ENCODE peak calls at places on chromosomes 5 and 9, in five cellular contexts. I, C, P, Q and A are unnamed samples.

GRCh38 chr9:34240021-34240420 is 61.2 kb downstream of the UBAP1 start:
- DNase-seq in I (no peak), C (no peak), P (no peak), Q (no peak), A (no peak)

GRCh38 chr9:137516144-137516917 is 33.9 kb downstream of the PNPLA7 start:
- DNase-seq in I (no peak), C (no peak), P (no peak), Q (no peak), A (no peak)

GRCh38 chr9:127788337-127789011 is 2.6 kb downstream of the CDK9 start:
- DNase-seq in I (no peak), C (no peak), P (no peak), Q (no peak), A (no peak)

GRCh38 chr9:79946718-79947117 is 375.0 kb downstream of the TLE4 start:
- DNase-seq in I (no peak), C (no peak), P (no peak), Q (no peak), A (no peak)

GRCh38 chr9:109451311-109452025 is 46.6 kb downstream of the PTPN3 start:
- DNase-seq in I (no peak), C (no peak), P (no peak), Q (no peak), A (no peak)

GRCh38 chr5:157447246-157447645 is 12.8 kb upstream of the NIPAL4 start:
- DNase-seq in I (no peak), C (no peak), P (peak), Q (no peak), A (no peak)

GRCh38 chr9:129611302-129611800 is 9.6 kb downstream of the C9orf50 start:
- DNase-seq in I (no peak), C (no peak), P (no peak), Q (no peak), A (no peak)

GRCh38 chr5:137778772-137779564 is 24.8 kb upstream of the HNRNPA0 start:
- DNase-seq in I (no peak), C (no peak), P (peak), Q (peak), A (no peak)

GRCh38 chr5:107869459-107870115 is 198.8 kb upstream of the EFNA5 start:
- DNase-seq in I (no peak), C (no peak), P (no peak), Q (no peak), A (no peak)

GRCh38 chr9:106896695-106897094 is 33.7 kb downstream of the ZNF462 start:
- DNase-seq in I (no peak), C (no peak), P (no peak), Q (no peak), A (no peak)

GRCh38 chr9:89466451-89467277 is 31.2 kb downstream of the SEMA4D start:
- DNase-seq in I (no peak), C (no peak), P (no peak), Q (peak), A (no peak)

GRCh38 chr9:93673844-93674334 is 97.5 kb downstream of the PHF2 start:
- DNase-seq in I (peak), C (no peak), P (no peak), Q (no peak), A (no peak)

GRCh38 chr9:90890146-90890545 is 88.5 kb downstream of the SYK start:
- DNase-seq in I (no peak), C (peak), P (no peak), Q (no peak), A (no peak)

GRCh38 chr9:137639303-137640051 is 20.7 kb downstream of the EHMT1 start:
- DNase-seq in I (no peak), C (no peak), P (no peak), Q (no peak), A (no peak)

GRCh38 chr5:150075806-150076205 is 10.5 kb downstream of the CSF1R start:
- DNase-seq in I (peak), C (no peak), P (no peak), Q (peak), A (no peak)

GRCh38 chr9:135214054-135214640 is 126.7 kb downstream of the OLFM1 start:
- DNase-seq in I (peak), C (no peak), P (no peak), Q (no peak), A (peak)

GRCh38 chr5:131381011-131381410 is 117.2 kb downstream of the CDC42SE2 start:
- DNase-seq in I (no peak), C (no peak), P (no peak), Q (no peak), A (no peak)

GRCh38 chr5:28850320-28850921 is 1812.0 kb upstream of the CDH9 start:
- DNase-seq in I (no peak), C (no peak), P (no peak), Q (no peak), A (no peak)

GRCh38 chr9:130220351-130220750 is 45.2 kb upstream of the HMCN2 start:
- DNase-seq in I (no peak), C (peak), P (no peak), Q (no peak), A (no peak)

GRCh38 chr5:112419596-112420110 is 576 bp upstream of the EPB41L4A start:
- DNase-seq in I (peak), C (peak), P (peak), Q (no peak), A (peak)

GRCh38 chr5:91378683-91379601 is 4.2 kb downstream of the ARRDC3 start:
- DNase-seq in I (no peak), C (no peak), P (no peak), Q (no peak), A (no peak)

GRCh38 chr9:95167998-95168397 is 149.5 kb downstream of the FANCC start:
- DNase-seq in I (no peak), C (peak), P (peak), Q (peak), A (peak)

GRCh38 chr5:119318256-119318914 is 37.4 kb upstream of the TNFAIP8 start:
- DNase-seq in I (no peak), C (no peak), P (no peak), Q (no peak), A (no peak)

GRCh38 chr5:1312206-1312605 is 17.3 kb upstream of the TERT start:
- DNase-seq in I (peak), C (peak), P (no peak), Q (peak), A (no peak)

GRCh38 chr5:1152771-1153282 is 41.0 kb upstream of the SLC12A7 start:
- DNase-seq in I (no peak), C (no peak), P (no peak), Q (no peak), A (peak)

GRCh38 chr5:157721159-157721558 is 10.1 kb upstream of the THG1L start:
- DNase-seq in I (no peak), C (no peak), P (no peak), Q (no peak), A (no peak)

GRCh38 chr9:131727184-131727785 is 12.6 kb downstream of the RAPGEF1 start:
- DNase-seq in I (peak), C (no peak), P (no peak), Q (no peak), A (no peak)

GRCh38 chr9:6902423-6902822 is 144.7 kb downstream of the KDM4C start:
- DNase-seq in I (no peak), C (no peak), P (no peak), Q (no peak), A (no peak)

GRCh38 chr5:125375143-125375542 is 628.7 kb upstream of the ZNF608 start:
- DNase-seq in I (no peak), C (no peak), P (no peak), Q (no peak), A (no peak)